ENCODE peak calls at places on chromosomes 13 and 19, in ten cellular contexts. I, E, K, M, X, Z, P, L, G and D are unnamed samples.

GRCh38 chr19:13841339-13842293 is 35.3 kb upstream of the NANOS3 start:
- DNase-seq in I (peak; percentile 59), E (no peak), K (no peak), M (no peak), X (peak; percentile 52), Z (peak; percentile 90), P (no peak), L (no peak), G (peak; percentile 49), D (peak; percentile 91)

GRCh38 chr13:24623141-24623665 is 57.0 kb upstream of the ATP12A start:
- DNase-seq in I (no peak), E (no peak), K (no peak), M (no peak), X (no peak), Z (no peak), P (no peak), L (no peak), G (no peak), D (no peak)

GRCh38 chr13:51026016-51026415 is 85.1 kb downstream of the C13orf42 start:
- DNase-seq in I (no peak), E (no peak), K (no peak), M (no peak), X (no peak), Z (no peak), P (no peak), L (no peak), G (no peak), D (no peak)

GRCh38 chr13:73981595-73981994 is 152.6 kb downstream of the KLF12 start:
- DNase-seq in I (no peak), E (no peak), K (no peak), M (no peak), X (no peak), Z (no peak), P (no peak), L (no peak), G (peak; percentile 5), D (no peak)

GRCh38 chr19:33199441-33200265 is 5.5 kb downstream of the LRP3 start:
- DNase-seq in I (no peak), E (no peak), K (no peak), M (no peak), X (no peak), Z (no peak), P (no peak), L (no peak), G (no peak), D (no peak)

GRCh38 chr13:34747507-34747906 is 194.6 kb upstream of the NBEA start:
- DNase-seq in I (no peak), E (no peak), K (no peak), M (no peak), X (no peak), Z (no peak), P (no peak), L (no peak), G (peak; percentile 27), D (no peak)

GRCh38 chr19:2478324-2478755 is 2.4 kb downstream of the GADD45B start:
- DNase-seq in I (peak; percentile 60), E (peak; percentile 55), K (peak; percentile 77), M (peak; percentile 36), X (peak; percentile 56), Z (peak; percentile 87), P (peak; percentile 71), L (peak; percentile 78), G (peak; percentile 85), D (peak; percentile 91)

GRCh38 chr19:46975918-46976782 is 43.5 kb upstream of the NPAS1 start:
- DNase-seq in I (peak; percentile 96), E (peak; percentile 41), K (no peak), M (peak; percentile 91), X (peak; percentile 92), Z (peak; percentile 85), P (peak; percentile 90), L (peak; percentile 82), G (peak; percentile 100), D (peak; percentile 84)

GRCh38 chr13:37058801-37059135 is 720 bp downstream of the SUPT20H start:
- DNase-seq in I (no peak), E (no peak), K (peak; percentile 60), M (no peak), X (no peak), Z (no peak), P (no peak), L (peak; percentile 40), G (peak; percentile 39), D (no peak)

GRCh38 chr19:32404939-32405430 is 585 bp upstream of the DPY19L3 start:
- DNase-seq in I (no peak), E (no peak), K (peak; percentile 47), M (no peak), X (peak; percentile 79), Z (peak; percentile 76), P (peak; percentile 56), L (no peak), G (peak; percentile 50), D (peak; percentile 78)

GRCh38 chr13:72696590-72696989 is 30.8 kb downstream of the MZT1 start:
- DNase-seq in I (peak; percentile 8), E (no peak), K (no peak), M (no peak), X (no peak), Z (no peak), P (no peak), L (no peak), G (peak; percentile 39), D (no peak)

GRCh38 chr13:44224433-44225149 is 149.0 kb upstream of the SERP2 start:
- DNase-seq in I (no peak), E (no peak), K (no peak), M (no peak), X (no peak), Z (no peak), P (peak; percentile 77), L (no peak), G (peak; percentile 84), D (no peak)

GRCh38 chr13:22080832-22081231 is 410.0 kb downstream of the FGF9 start:
- DNase-seq in I (no peak), E (no peak), K (no peak), M (no peak), X (no peak), Z (no peak), P (no peak), L (peak; percentile 65), G (no peak), D (no peak)

GRCh38 chr19:38134538-38135149 is 89.4 kb downstream of the DPF1 start:
- DNase-seq in I (peak; percentile 24), E (no peak), K (peak; percentile 57), M (no peak), X (no peak), Z (no peak), P (no peak), L (peak; percentile 81), G (peak; percentile 50), D (no peak)

GRCh38 chr19:55454787-55455243 is 6.6 kb downstream of the ISOC2 start:
- DNase-seq in I (peak; percentile 37), E (no peak), K (peak; percentile 58), M (no peak), X (no peak), Z (no peak), P (no peak), L (peak; percentile 85), G (peak; percentile 50), D (no peak)
- TF ChIP-seq CTCF in I (peak; percentile 82), E (no peak), K (peak; percentile 80), M (no peak), X (peak; percentile 10), Z (peak; percentile 20), P (no peak), L (peak; percentile 85), G (peak; percentile 85), D (no peak)

DNA sequence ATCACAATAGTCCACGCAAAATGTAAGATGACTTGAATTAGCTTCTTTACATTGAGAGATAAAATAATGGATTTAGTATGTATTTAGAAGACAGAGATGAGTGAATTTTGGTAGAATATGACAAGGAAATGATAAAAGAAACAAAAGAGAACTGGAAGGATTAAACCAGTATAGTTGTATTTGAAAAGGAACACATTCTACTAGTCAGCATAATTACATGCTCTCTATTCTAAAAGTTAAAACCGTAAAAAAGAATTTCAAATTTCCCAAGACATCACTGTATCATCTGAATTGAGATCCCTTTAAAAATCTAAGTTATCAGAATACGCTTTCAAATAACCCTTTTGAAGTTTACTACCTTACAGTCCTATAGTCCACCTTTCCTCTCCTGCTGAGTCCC is 1156.7 kb upstream of the PCDH9 start:
- DNase-seq in I (no peak), E (no peak), K (no peak), M (no peak), X (no peak), Z (no peak), P (no peak), L (no peak), G (no peak), D (no peak)
- TF ChIP-seq CTCF in I (no peak), E (no peak), K (no peak), M (no peak), X (no peak), Z (no peak), P (no peak), L (no peak), G (no peak), D (no peak)

GRCh38 chr19:35955881-35956634 is 19.9 kb downstream of the LRFN3 start:
- DNase-seq in I (no peak), E (no peak), K (no peak), M (no peak), X (no peak), Z (no peak), P (no peak), L (no peak), G (no peak), D (no peak)

GRCh38 chr19:35960432-35960972 is 24.3 kb downstream of the LRFN3 start:
- DNase-seq in I (no peak), E (no peak), K (no peak), M (no peak), X (no peak), Z (no peak), P (no peak), L (no peak), G (no peak), D (no peak)

GRCh38 chr19:35959968-35960320 is 23.8 kb downstream of the LRFN3 start:
- DNase-seq in I (no peak), E (no peak), K (no peak), M (no peak), X (no peak), Z (no peak), P (no peak), L (peak; percentile 63), G (no peak), D (no peak)

GRCh38 chr19:35958660-35959039 is 22.5 kb downstream of the LRFN3 start:
- DNase-seq in I (no peak), E (no peak), K (no peak), M (no peak), X (no peak), Z (no peak), P (no peak), L (peak; percentile 35), G (no peak), D (no peak)

GRCh38 chr19:35959040-35959967 is 23.1 kb downstream of the LRFN3 start:
- DNase-seq in I (no peak), E (no peak), K (no peak), M (no peak), X (no peak), Z (peak; percentile 82), P (no peak), L (peak; percentile 57), G (peak; percentile 8), D (no peak)
- TF ChIP-seq CTCF in I (peak; percentile 59), E (no peak), K (no peak), M (no peak), X (no peak), Z (peak; percentile 19), P (no peak), L (peak; percentile 53), G (no peak), D (no peak)

DNA sequence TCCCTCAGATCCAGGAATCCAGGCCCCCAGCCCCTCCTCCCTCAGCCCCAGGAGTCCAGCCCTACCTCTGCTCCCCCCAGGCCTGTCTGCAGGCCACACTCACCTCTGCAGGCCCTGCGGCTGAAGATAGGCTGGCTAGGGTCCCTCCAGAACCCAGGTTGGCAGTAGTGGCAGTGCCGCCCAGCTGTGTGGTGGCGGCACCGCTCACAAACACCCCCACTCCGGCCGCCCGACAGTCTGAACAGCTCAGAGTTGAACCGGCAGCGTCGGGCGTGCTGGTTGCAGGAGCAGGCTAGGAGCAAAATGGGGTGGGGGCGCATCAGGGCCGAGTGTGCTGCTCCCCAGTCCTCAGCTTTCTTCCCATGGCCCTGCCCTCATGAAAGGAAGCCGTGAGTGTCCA is 8.3 kb downstream of the NTN5 start:
- DNase-seq in I (no peak), E (no peak), K (no peak), M (no peak), X (no peak), Z (no peak), P (no peak), L (no peak), G (no peak), D (no peak)
- TF ChIP-seq CTCF in I (no peak), E (no peak), K (no peak), M (no peak), X (no peak), Z (no peak), P (no peak), L (no peak), G (no peak), D (no peak)